ENCODE peak calls at places on chromosomes 12 and 14, in five cellular contexts. R, A, T, S and P are unnamed samples.

GRCh38 chr12:58306266-58306995 is 365.1 kb downstream of the ATP23 start:
- DNase-seq in T (no peak), A (no peak), S (no peak), R (no peak), P (no peak)

GRCh38 chr14:95467657-95468056 is 48.8 kb downstream of the SYNE3 start:
- DNase-seq in A (no peak), T (no peak), S (no peak), R (no peak), P (no peak)

GRCh38 chr14:78074546-78074945 is 95.6 kb upstream of the NRXN3 start:
- DNase-seq in A (no peak), T (no peak), R (peak; percentile 2), S (no peak), P (no peak)

GRCh38 chr14:101405171-101405883 is 156.0 kb upstream of the DIO3 start:
- DNase-seq in R (no peak), S (no peak), T (peak; percentile 22), A (no peak), P (no peak)

GRCh38 chr14:95318870-95319311 is 817 bp downstream of the CLMN start:
- DNase-seq in R (no peak), T (no peak), A (no peak), S (no peak), P (no peak)

GRCh38 chr12:125096894-125097293 is 31.7 kb downstream of the AACS start:
- DNase-seq in T (no peak), S (no peak), A (no peak), R (no peak), P (no peak)

GRCh38 chr14:100826371-100827139 is 637 bp downstream of the MEG3 start:
- DNase-seq in S (peak; percentile 15), R (no peak), T (peak; percentile 20), A (no peak), P (no peak)

GRCh38 chr14:52015411-52016030 is 26.2 kb downstream of the RTRAF start:
- DNase-seq in T (no peak), A (no peak), S (peak; percentile 35), R (peak; percentile 57), P (no peak)

GRCh38 chr12:53096089-53096741 is 1.3 kb upstream of the IGFBP6 start:
- DNase-seq in T (peak; percentile 92), S (no peak), A (no peak), R (no peak), P (no peak)

GRCh38 chr12:49552014-49552413 is 13.2 kb downstream of the KCNH3 start:
- DNase-seq in A (no peak), T (peak; percentile 58), R (no peak), S (no peak), P (no peak)

GRCh38 chr12:67710582-67710981 is 62.0 kb downstream of the DYRK2 start:
- DNase-seq in R (no peak), T (peak; percentile 27), A (peak; percentile 46), S (no peak), P (peak; percentile 13)

GRCh38 chr14:88168498-88169165 is 154.4 kb downstream of the KCNK10 start:
- DNase-seq in R (no peak), T (peak; percentile 25), S (peak; percentile 33), A (no peak), P (peak; percentile 7)

GRCh38 chr12:97616936-97617335 is 154.3 kb downstream of the RMST start:
- DNase-seq in R (peak; percentile 54), A (no peak), S (no peak), T (no peak), P (no peak)

GRCh38 chr14:96256420-96256819 is 410 bp downstream of the BDKRB1 start:
- DNase-seq in S (no peak), T (peak; percentile 70), A (no peak), R (no peak), P (no peak)

GRCh38 chr14:61178226-61179060 is 102.7 kb downstream of the TMEM30B start:
- DNase-seq in S (peak; percentile 95), R (no peak), T (peak; percentile 96), A (peak; percentile 94), P (peak; percentile 65)

GRCh38 chr12:44654641-44655625 is 221.2 kb downstream of the NELL2 start:
- DNase-seq in A (no peak), S (no peak), T (no peak), R (no peak), P (no peak)

GRCh38 chr14:92783813-92784431 is 10.2 kb upstream of the GOLGA5 start:
- DNase-seq in A (peak; percentile 33), R (no peak), T (peak; percentile 68), S (peak; percentile 68), P (no peak)

GRCh38 chr14:54253195-54253947 is 143.4 kb upstream of the CDKN3 start:
- DNase-seq in S (peak; percentile 81), R (no peak), T (peak; percentile 80), A (peak; percentile 77), P (peak; percentile 25)

GRCh38 chr12:108804361-108804949 is 52.9 kb downstream of the SSH1 start:
- DNase-seq in A (peak; percentile 38), T (peak; percentile 99), S (no peak), R (no peak), P (no peak)

GRCh38 chr12:51460519-51460918 is 35.9 kb downstream of the SLC4A8 start:
- DNase-seq in A (no peak), S (no peak), R (no peak), T (no peak), P (no peak)

GRCh38 chr14:22118894-22119477 is 445.4 kb upstream of the OR4E1 start:
- DNase-seq in S (no peak), A (no peak), R (no peak), T (no peak), P (no peak)

GRCh38 chr14:105207996-105208737 is 27.1 kb upstream of the NUDT14 start:
- DNase-seq in T (no peak), S (no peak), A (no peak), R (no peak), P (no peak)

GRCh38 chr12:27780612-27781408 is 774 bp upstream of the MANSC4 start:
- DNase-seq in T (peak; percentile 70), S (peak; percentile 24), R (no peak), A (no peak), P (no peak)

GRCh38 chr12:42804928-42805327 is 215.4 kb upstream of the PRICKLE1 start:
- DNase-seq in R (no peak), T (no peak), S (no peak), A (no peak), P (no peak)

GRCh38 chr12:53483979-53484377 is 15.3 kb downstream of the MAP3K12 start:
- DNase-seq in A (no peak), T (no peak), R (no peak), S (no peak), P (no peak)

GRCh38 chr12:108685469-108686247 is 45.7 kb downstream of the CORO1C start:
- DNase-seq in A (no peak), T (no peak), S (no peak), R (no peak), P (no peak)

GRCh38 chr12:13177373-13177772 is 19.2 kb upstream of the EMP1 start:
- DNase-seq in A (no peak), S (peak; percentile 32), R (no peak), T (no peak), P (no peak)

GRCh38 chr12:57896139-57896436 is 45.3 kb upstream of the ATP23 start:
- DNase-seq in A (no peak), S (peak; percentile 32), R (peak; percentile 56), T (peak; percentile 33), P (no peak)

GRCh38 chr14:77980475-77981321 is 180.8 kb downstream of the ADCK1 start:
- DNase-seq in T (no peak), A (no peak), S (no peak), R (peak; percentile 16), P (no peak)

GRCh38 chr14:60196291-60196690 is 31.1 kb upstream of the DHRS7 start:
- DNase-seq in T (no peak), R (no peak), A (no peak), S (no peak), P (no peak)

GRCh38 chr12:18224745-18225144 is 36.6 kb upstream of the PIK3C2G start:
- DNase-seq in R (no peak), A (peak; percentile 36), S (peak; percentile 81), T (peak; percentile 48), P (no peak)

GRCh38 chr12:98399532-98399931 is 115.9 kb upstream of the TMPO start:
- DNase-seq in A (peak; percentile 69), S (peak; percentile 47), T (peak; percentile 59), R (no peak), P (peak; percentile 44)

GRCh38 chr12:53059434-53060063 is 9.7 kb downstream of the TNS2 start:
- DNase-seq in S (no peak), A (no peak), R (no peak), T (no peak), P (no peak)

GRCh38 chr12:82527165-82527780 is 159.4 kb upstream of the TMTC2 start:
- DNase-seq in T (peak; percentile 71), A (peak; percentile 36), R (peak; percentile 59), S (peak; percentile 82), P (peak; percentile 3)